ENCODE peak calls at places on chromosomes 12 and 14, in eight cellular contexts. N is mammary epithelial cell, D is psoas muscle, W is tibial artery, S is A549, F is cardiac muscle cell, M is progenitor cell of endocrine pancreas, L is endodermal cell. X is an unnamed sample.

GRCh38 chr12:109827566-109828550 is 5.3 kb downstream of the TRPV4 start:
- DNase-seq in N (no peak), D (peak; percentile 47), W (peak; percentile 78), S (no peak), F (no peak), M (no peak), L (no peak), X (no peak)

GRCh38 chr12:39368891-39369290 is 74.0 kb downstream of the KIF21A start:
- DNase-seq in N (no peak), D (no peak), W (no peak), S (no peak), F (no peak), M (no peak), L (no peak), X (no peak)

GRCh38 chr12:110677206-110677911 is 11.6 kb downstream of the HVCN1 start:
- DNase-seq in N (no peak), D (no peak), W (no peak), S (no peak), F (no peak), M (no peak), L (peak; percentile 76), X (peak; percentile 66)

GRCh38 chr12:6778571-6779550 is 6.5 kb downstream of the LAG3 start:
- DNase-seq in N (peak; percentile 82), D (peak; percentile 94), W (peak; percentile 96), S (peak; percentile 71), F (peak; percentile 97), M (peak; percentile 99), L (peak; percentile 100), X (peak; percentile 86)

GRCh38 chr14:103057372-103058208 is at the start of gene CDC42BPB:
- DNase-seq in N (peak; percentile 90), D (peak; percentile 93), W (peak; percentile 94), S (peak; percentile 75), F (peak; percentile 96), M (peak; percentile 78), L (peak; percentile 95), X (peak; percentile 91)

GRCh38 chr14:105075364-105076295 is 10.4 kb upstream of the GPR132 start:
- DNase-seq in N (no peak), D (no peak), W (no peak), S (no peak), F (no peak), M (no peak), L (peak; percentile 82), X (peak; percentile 86)

GRCh38 chr12:4069046-4070010 is 196.1 kb upstream of the PARP11 start:
- DNase-seq in N (no peak), D (no peak), W (no peak), S (no peak), F (no peak), M (no peak), L (no peak), X (no peak)

GRCh38 chr14:65237023-65237814 is 134.9 kb upstream of the MAX start:
- DNase-seq in N (no peak), D (no peak), W (peak; percentile 13), S (no peak), F (no peak), M (no peak), L (no peak), X (no peak)

GRCh38 chr14:25090716-25091454 is 40.9 kb upstream of the STXBP6 start:
- DNase-seq in N (peak; percentile 75), D (no peak), W (no peak), S (no peak), F (no peak), M (no peak), L (peak; percentile 57), X (no peak)

GRCh38 chr12:48002773-48003218 is 1.5 kb downstream of the COL2A1 start:
- DNase-seq in N (peak; percentile 6), D (peak; percentile 68), W (no peak), S (no peak), F (peak; percentile 76), M (no peak), L (peak; percentile 85), X (no peak)

GRCh38 chr12:47999816-48000215 is 4.5 kb downstream of the COL2A1 start:
- DNase-seq in N (no peak), D (no peak), W (peak; percentile 50), S (no peak), F (no peak), M (no peak), L (no peak), X (no peak)

GRCh38 chr12:48002179-48002601 is 2.1 kb downstream of the COL2A1 start:
- DNase-seq in N (peak; percentile 12), D (no peak), W (no peak), S (peak; percentile 17), F (peak; percentile 28), M (no peak), L (peak; percentile 83), X (no peak)

GRCh38 chr12:48001426-48002178 is 2.7 kb downstream of the COL2A1 start:
- DNase-seq in N (peak; percentile 64), D (peak; percentile 55), W (peak; percentile 70), S (peak; percentile 75), F (peak; percentile 83), M (no peak), L (peak; percentile 94), X (no peak)

DNA sequence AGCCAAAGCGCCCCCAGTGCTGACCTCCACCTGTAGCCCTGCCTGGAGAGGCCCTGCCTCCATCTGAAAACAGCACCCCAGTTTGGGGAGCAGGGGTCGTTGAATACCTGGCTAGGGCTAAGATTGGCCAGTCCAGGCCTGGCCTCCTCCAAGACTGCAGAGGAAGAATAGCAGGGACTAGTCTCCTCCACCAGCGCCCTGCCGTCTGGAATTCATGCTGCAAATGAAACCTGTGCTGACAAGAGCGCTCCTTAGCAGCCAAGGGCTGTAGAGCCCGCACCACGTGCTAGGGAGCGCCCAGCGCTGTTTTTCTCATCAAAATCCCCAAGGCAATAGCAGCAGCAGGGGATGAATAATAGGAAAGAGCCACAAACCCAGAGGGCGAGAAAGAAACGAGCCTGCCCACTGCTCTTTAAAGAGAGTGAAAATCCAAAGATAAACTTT is 3.4 kb downstream of the COL2A1 start:
- DNase-seq in N (peak; percentile 92), D (peak; percentile 34), W (peak; percentile 64), S (peak; percentile 60), F (peak; percentile 78), M (no peak), L (peak; percentile 91), X (no peak)
- TF ChIP-seq CTCF in N (peak; percentile 10), D (no peak), W (no peak), S (no peak), F (peak; percentile 3), M (peak; percentile 17), L (peak; percentile 37), X (no peak)

GRCh38 chr14:47917344-47917954 is 242.0 kb upstream of the MDGA2 start:
- DNase-seq in N (peak; percentile 1), D (no peak), W (no peak), S (no peak), F (peak; percentile 46), M (peak; percentile 20), L (peak; percentile 83), X (no peak)
- TF ChIP-seq CTCF in N (no peak), D (no peak), W (no peak), S (peak; percentile 29), F (peak; percentile 43), M (peak; percentile 77), L (peak; percentile 88), X (peak; percentile 27)

GRCh38 chr12:83216230-83216629 is 529.5 kb downstream of the TMTC2 start:
- DNase-seq in N (no peak), D (no peak), W (no peak), S (no peak), F (no peak), M (no peak), L (no peak), X (no peak)

DNA sequence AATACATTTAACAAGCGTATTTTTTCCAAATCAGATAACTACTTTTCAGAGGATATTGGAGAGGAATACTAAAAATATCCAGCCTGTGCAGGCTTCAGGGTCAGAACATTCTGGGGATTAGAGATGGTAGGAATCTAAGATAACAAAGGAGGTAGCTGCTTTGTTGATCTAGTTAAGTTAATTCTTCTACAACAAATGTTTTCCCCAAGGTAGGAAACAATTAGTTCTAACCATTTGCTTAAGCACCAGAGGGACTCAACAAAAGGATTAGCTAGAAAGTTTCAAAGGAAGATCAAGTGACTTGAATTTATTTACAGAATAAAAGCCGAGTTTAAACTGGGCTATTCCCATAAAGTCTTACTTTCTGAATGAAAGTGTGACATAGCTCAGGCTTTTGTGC is 524.2 kb downstream of the TMTC2 start:
- DNase-seq in N (no peak), D (no peak), W (no peak), S (no peak), F (no peak), M (no peak), L (no peak), X (no peak)
- TF ChIP-seq CTCF in N (no peak), D (no peak), W (no peak), S (no peak), F (no peak), M (no peak), L (no peak), X (no peak)

DNA sequence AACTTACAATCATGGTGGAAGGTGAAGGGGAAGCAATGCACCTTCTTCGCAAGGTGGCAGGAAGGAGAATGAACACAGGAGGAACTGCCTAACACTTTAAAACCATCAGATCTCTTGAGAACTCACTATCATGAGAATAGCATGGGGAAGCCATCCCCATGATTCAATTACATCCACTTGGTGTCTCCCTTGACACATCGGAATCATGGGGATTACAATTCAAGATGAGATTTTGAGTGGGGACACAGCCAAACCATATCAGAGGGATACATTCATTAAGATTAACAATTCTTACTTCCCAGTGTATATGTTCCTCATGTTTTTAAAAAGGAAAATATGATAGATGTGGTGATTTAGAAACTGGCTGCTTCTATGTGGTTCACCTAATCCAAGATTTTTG is 117.9 kb downstream of the PDE3A start:
- DNase-seq in N (no peak), D (no peak), W (no peak), S (no peak), F (no peak), M (no peak), L (no peak), X (no peak)
- TF ChIP-seq CTCF in N (no peak), D (no peak), W (no peak), S (peak; percentile 50), F (no peak), M (no peak), L (peak; percentile 45), X (no peak)

DNA sequence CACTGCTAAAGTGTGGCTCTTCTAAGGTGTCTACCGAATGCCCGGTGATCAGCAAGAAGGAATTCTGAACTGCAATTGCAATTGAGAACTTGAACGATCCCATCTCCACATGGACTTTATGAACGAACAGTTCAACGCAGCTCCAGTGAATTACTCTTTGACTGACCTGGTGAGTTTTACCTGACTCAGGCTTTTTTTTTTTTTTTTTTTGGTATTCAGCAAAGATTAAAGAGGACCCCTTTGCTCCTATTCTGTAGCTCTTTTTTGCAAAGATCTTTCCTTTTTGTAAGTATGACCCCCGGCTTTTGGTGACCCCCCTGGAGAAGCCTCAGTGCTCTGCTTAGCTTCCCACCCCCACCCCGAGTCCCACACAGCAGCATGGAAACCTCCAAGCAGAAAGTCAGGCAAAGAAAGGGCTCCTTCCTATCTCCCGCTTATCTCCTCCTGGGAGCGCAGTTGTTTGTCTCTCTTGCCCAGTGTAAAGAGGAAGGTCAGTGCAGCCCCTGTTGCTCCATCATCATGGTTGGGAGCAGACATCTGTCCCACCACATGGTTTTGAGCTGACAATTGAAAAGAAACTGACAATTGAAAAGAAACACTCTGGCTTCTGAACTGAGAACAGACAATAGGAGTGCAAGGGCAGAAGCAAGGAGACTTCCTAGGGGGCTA is 72.1 kb upstream of the DIO3 start:
- DNase-seq in N (no peak), D (no peak), W (no peak), S (no peak), F (no peak), M (no peak), L (peak; percentile 15), X (no peak)
- TF ChIP-seq CTCF in N (no peak), D (no peak), W (no peak), S (no peak), F (no peak), M (no peak), L (no peak), X (no peak)